ENCODE peak calls at places on chromosomes 5 and 9, in seven cellular contexts. F is HFF-Myc, H is astrocyte of the spinal cord, P is GM10248, I is neural crest cell, V is GM13976, K is HFFc6. U is an unnamed sample.

GRCh38 chr5:32810812-32811211 is 99.7 kb downstream of the NPR3 start:
- DNase-seq in F (no peak), H (peak), P (no peak), I (no peak), V (no peak), K (peak), U (no peak)

GRCh38 chr5:1892211-1892610 is 9.5 kb upstream of the IRX4 start:
- DNase-seq in F (no peak), H (no peak), P (no peak), I (no peak), V (no peak), K (no peak), U (no peak)

GRCh38 chr5:54049963-54050362 is 260.4 kb downstream of the ARL15 start:
- DNase-seq in F (no peak), H (no peak), P (no peak), I (no peak), V (no peak), K (peak), U (no peak)

GRCh38 chr9:14423816-14424261 is 109.9 kb upstream of the NFIB start:
- DNase-seq in F (peak), H (peak), P (no peak), I (no peak), V (no peak), K (no peak), U (no peak)

GRCh38 chr9:128946945-128947422 is 419 bp downstream of the DOLK start:
- DNase-seq in F (no peak), H (peak), P (no peak), I (no peak), V (no peak), K (no peak), U (no peak)

GRCh38 chr5:143585970-143586369 is 182.5 kb upstream of the NR3C1 start:
- DNase-seq in F (no peak), H (no peak), P (no peak), I (no peak), V (no peak), K (no peak), U (no peak)

GRCh38 chr5:125424851-125425250 is 678.4 kb upstream of the ZNF608 start:
- DNase-seq in F (no peak), H (no peak), P (no peak), I (no peak), V (no peak), K (no peak), U (no peak)

GRCh38 chr5:62138607-62139006 is 167.4 kb upstream of the KIF2A start:
- DNase-seq in F (no peak), H (no peak), P (no peak), I (no peak), V (no peak), K (no peak), U (no peak)

GRCh38 chr5:172280937-172281336 is 2.6 kb downstream of the UBTD2 start:
- DNase-seq in F (no peak), H (peak), P (no peak), I (no peak), V (no peak), K (peak), U (no peak)

GRCh38 chr5:125348221-125348692 is 601.8 kb upstream of the ZNF608 start:
- DNase-seq in F (no peak), H (peak), P (no peak), I (peak), V (no peak), K (no peak), U (no peak)

GRCh38 chr5:133977858-133978257 is 9.4 kb upstream of the C5orf15 start:
- DNase-seq in F (no peak), H (peak), P (no peak), I (no peak), V (no peak), K (peak), U (no peak)

GRCh38 chr5:35938518-35939227 is at the start of gene CAPSL:
- DNase-seq in F (peak), H (peak), P (no peak), I (peak), V (no peak), K (peak), U (peak)

GRCh38 chr9:109297899-109298298 is 23.0 kb downstream of the EPB41L4B start:
- DNase-seq in F (no peak), H (peak), P (no peak), I (no peak), V (no peak), K (peak), U (no peak)

GRCh38 chr9:106934424-106934823 is 71.5 kb downstream of the ZNF462 start:
- DNase-seq in F (no peak), H (no peak), P (no peak), I (no peak), V (no peak), K (no peak), U (no peak)

GRCh38 chr9:109856785-109857184 is 76.8 kb downstream of the PALM2AKAP2 start:
- DNase-seq in F (peak), H (no peak), P (no peak), I (no peak), V (no peak), K (no peak), U (no peak)

GRCh38 chr9:93009337-93010015 is 49.0 kb upstream of the SUSD3 start:
- DNase-seq in F (no peak), H (no peak), P (peak), I (no peak), V (no peak), K (no peak), U (no peak)

GRCh38 chr9:100011062-100011681 is 87.6 kb downstream of the ERP44 start:
- DNase-seq in F (peak), H (peak), P (peak), I (peak), V (peak), K (peak), U (peak)

GRCh38 chr5:125140855-125141254 is 394.4 kb upstream of the ZNF608 start:
- DNase-seq in F (peak), H (peak), P (no peak), I (no peak), V (no peak), K (peak), U (no peak)

GRCh38 chr5:91223886-91224285 is 159.2 kb downstream of the ARRDC3 start:
- DNase-seq in F (no peak), H (no peak), P (no peak), I (no peak), V (no peak), K (peak), U (no peak)

GRCh38 chr5:129803403-129803802 is 55.5 kb downstream of the MINAR2 start:
- DNase-seq in F (no peak), H (no peak), P (no peak), I (no peak), V (no peak), K (no peak), U (no peak)

GRCh38 chr5:57664700-57665099 is 182.1 kb upstream of the ACTBL2 start:
- DNase-seq in F (no peak), H (no peak), P (no peak), I (no peak), V (no peak), K (no peak), U (no peak)

GRCh38 chr5:14663734-14664269 is 716 bp upstream of the OTULIN start:
- DNase-seq in F (no peak), H (no peak), P (peak), I (no peak), V (peak), K (no peak), U (peak)

GRCh38 chr5:120314201-120314600 is 149.9 kb upstream of the PRR16 start:
- DNase-seq in F (no peak), H (peak), P (no peak), I (no peak), V (no peak), K (peak), U (no peak)

GRCh38 chr9:79236466-79236865 is 335.3 kb upstream of the TLE4 start:
- DNase-seq in F (no peak), H (no peak), P (no peak), I (no peak), V (no peak), K (no peak), U (no peak)

GRCh38 chr5:97229196-97229595 is 46.1 kb upstream of the RIOK2 start:
- DNase-seq in F (no peak), H (no peak), P (no peak), I (no peak), V (no peak), K (no peak), U (no peak)

GRCh38 chr9:125462766-125463384 is 201.2 kb downstream of the GAPVD1 start:
- DNase-seq in F (no peak), H (no peak), P (no peak), I (no peak), V (no peak), K (no peak), U (no peak)

GRCh38 chr9:86282979-86283535 is 719 bp upstream of the ISCA1 start:
- DNase-seq in F (peak), H (peak), P (no peak), I (no peak), V (no peak), K (peak), U (no peak)

GRCh38 chr9:86280580-86280979 is 1.8 kb downstream of the ISCA1 start:
- DNase-seq in F (no peak), H (no peak), P (no peak), I (no peak), V (no peak), K (no peak), U (no peak)

GRCh38 chr9:86279839-86280238 is 2.5 kb downstream of the ISCA1 start:
- DNase-seq in F (no peak), H (no peak), P (no peak), I (no peak), V (no peak), K (no peak), U (no peak)

GRCh38 chr9:86281577-86282076 is 711 bp downstream of the ISCA1 start:
- DNase-seq in F (no peak), H (no peak), P (no peak), I (peak), V (no peak), K (no peak), U (no peak)

GRCh38 chr9:86282077-86282978 is at the start of gene ISCA1:
- DNase-seq in F (peak), H (peak), P (peak), I (peak), V (peak), K (peak), U (peak)
- TF ChIP-seq CTCF in F (no peak), H (no peak), P (no peak), I (no peak), V (no peak), K (no peak), U (no peak)

DNA sequence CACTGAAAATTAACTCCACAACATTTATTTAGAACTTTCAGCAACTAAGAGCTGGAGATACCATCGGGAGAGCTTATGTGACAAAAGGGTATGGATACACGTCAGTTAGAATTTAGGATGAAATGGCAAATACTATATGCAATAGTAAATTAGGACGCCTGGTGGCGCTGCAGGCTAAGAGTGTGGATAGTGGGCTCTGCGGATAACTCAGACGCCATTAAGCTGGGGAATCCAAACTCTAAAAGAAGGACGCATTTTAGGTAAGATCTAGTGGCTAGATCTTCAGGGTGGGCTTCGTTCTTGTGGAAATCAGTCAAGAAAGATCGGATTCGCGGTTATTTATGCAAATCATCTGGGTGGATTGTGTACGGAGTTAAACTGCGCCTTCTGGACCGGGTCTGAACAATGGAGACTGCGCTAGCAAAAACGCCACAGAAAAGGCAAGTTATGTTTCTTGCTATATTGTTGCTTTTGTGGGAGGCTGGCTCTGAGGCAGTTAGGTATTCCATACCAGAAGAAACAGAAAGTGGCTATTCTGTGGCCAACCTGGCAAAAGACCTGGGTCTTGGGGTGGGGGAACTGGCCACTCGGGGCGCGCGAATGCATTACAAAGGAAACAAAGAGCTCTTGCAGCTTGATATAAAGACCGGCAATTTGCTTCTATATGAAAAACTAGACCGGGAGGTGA is at the start of gene PCDHB5:
- DNase-seq in F (no peak), H (peak), P (no peak), I (no peak), V (no peak), K (no peak), U (no peak)
- TF ChIP-seq CTCF in F (peak), H (no peak), P (no peak), I (peak), V (no peak), K (peak), U (peak)

GRCh38 chr5:122183795-122184185 is 54.4 kb downstream of the ZNF474 start:
- DNase-seq in F (no peak), H (no peak), P (no peak), I (no peak), V (no peak), K (no peak), U (no peak)

GRCh38 chr5:122182491-122182921 is 53.2 kb downstream of the ZNF474 start:
- DNase-seq in F (no peak), H (peak), P (no peak), I (no peak), V (no peak), K (peak), U (no peak)

GRCh38 chr5:122183098-122183794 is 53.9 kb downstream of the ZNF474 start:
- DNase-seq in F (no peak), H (peak), P (no peak), I (no peak), V (no peak), K (peak), U (no peak)

GRCh38 chr5:122180146-122180712 is 50.9 kb downstream of the ZNF474 start:
- DNase-seq in F (no peak), H (no peak), P (no peak), I (no peak), V (no peak), K (no peak), U (no peak)

DNA sequence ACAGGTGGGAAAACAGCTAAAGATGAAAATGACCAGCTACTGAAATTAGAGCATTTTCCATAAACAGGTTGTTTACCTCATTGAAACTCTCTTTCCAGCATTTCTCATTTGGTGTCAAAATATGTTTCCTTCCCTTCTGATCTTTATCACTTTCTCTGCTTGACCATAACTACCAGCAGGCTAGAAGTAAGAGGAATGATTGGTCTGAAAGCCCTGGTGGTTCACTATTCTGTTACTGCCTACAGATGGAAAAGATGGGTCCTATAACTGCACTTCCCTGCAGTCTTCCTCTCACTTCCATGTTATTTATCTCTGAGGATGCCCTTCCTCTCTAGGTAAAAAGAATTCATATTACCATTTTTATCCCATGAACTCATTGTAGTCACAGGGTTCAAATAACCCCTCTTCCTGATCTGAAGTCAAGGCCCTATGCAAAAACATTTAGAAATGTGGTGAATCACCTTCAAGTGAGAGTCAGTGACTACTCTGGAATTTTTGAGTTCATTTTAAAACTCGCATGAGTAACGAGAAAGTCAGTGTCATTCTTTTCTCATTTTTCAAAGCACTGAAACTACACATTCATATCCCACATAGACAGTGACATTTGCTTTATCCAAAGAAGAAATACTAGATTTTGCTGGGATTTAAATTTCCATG is 51.6 kb downstream of the ZNF474 start:
- DNase-seq in F (peak), H (peak), P (no peak), I (no peak), V (no peak), K (peak), U (no peak)
- TF ChIP-seq CTCF in F (no peak), H (no peak), P (no peak), I (no peak), V (no peak), K (no peak), U (no peak)

GRCh38 chr5:78295035-78295961 is 800 bp upstream of the AP3B1 start:
- DNase-seq in F (no peak), H (no peak), P (peak), I (no peak), V (peak), K (no peak), U (peak)
- TF ChIP-seq CTCF in F (no peak), H (peak), P (peak), I (peak), V (peak), K (peak), U (peak)

GRCh38 chr9:112075009-112075378 is 100.1 kb downstream of the SUSD1 start:
- DNase-seq in F (no peak), H (no peak), P (no peak), I (no peak), V (no peak), K (no peak), U (no peak)
- TF ChIP-seq CTCF in F (no peak), H (no peak), P (no peak), I (peak), V (no peak), K (peak), U (no peak)

GRCh38 chr5:122997294-122997693 is 39.2 kb downstream of the PPIC start:
- DNase-seq in F (no peak), H (no peak), P (no peak), I (no peak), V (no peak), K (no peak), U (no peak)

GRCh38 chr5:122999947-123000563 is 36.5 kb downstream of the PPIC start:
- DNase-seq in F (no peak), H (peak), P (peak), I (peak), V (peak), K (no peak), U (peak)

GRCh38 chr5:123000731-123001130 is 35.8 kb downstream of the PPIC start:
- DNase-seq in F (no peak), H (no peak), P (no peak), I (no peak), V (no peak), K (no peak), U (no peak)

GRCh38 chr5:123001801-123002200 is 34.7 kb downstream of the PPIC start:
- DNase-seq in F (no peak), H (no peak), P (no peak), I (no peak), V (no peak), K (no peak), U (no peak)

GRCh38 chr5:122996102-122996501 is 40.4 kb downstream of the PPIC start:
- DNase-seq in F (no peak), H (no peak), P (no peak), I (no peak), V (no peak), K (no peak), U (no peak)
- TF ChIP-seq CTCF in F (no peak), H (no peak), P (no peak), I (no peak), V (no peak), K (no peak), U (no peak)

DNA sequence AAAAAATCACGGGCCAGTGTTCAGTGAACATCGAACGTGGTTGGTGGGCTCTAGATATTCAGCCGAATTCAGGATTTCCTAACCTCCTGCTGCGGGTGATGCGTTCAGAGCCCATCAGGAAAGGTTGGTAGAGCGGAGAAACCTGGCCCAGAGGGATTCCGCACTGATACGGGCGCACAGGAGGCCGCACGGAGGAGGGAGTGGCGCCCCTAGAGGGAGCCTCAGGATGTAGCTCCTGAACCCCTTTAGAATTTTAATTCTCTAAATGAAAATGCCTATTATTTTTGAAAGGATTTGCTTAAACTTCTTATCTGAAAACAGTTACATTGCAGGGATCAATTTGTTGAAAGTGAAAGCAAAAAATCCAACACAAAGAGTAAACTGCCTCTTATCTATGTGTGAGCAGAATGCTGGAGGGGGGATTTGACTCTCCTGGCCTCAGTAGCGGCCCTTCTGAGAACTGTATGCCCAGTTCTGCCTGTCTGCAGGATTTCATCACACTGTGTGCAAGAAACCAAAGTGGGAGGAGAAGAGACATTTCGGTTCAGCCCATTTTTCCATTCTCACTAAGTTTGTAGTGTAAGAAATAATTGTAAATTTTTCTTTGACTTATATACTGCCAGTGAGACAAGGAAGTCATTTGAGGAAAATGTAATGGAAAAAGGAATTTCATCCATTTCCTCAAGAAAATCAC is 75.9 kb downstream of the TENT4A start:
- DNase-seq in F (no peak), H (no peak), P (no peak), I (no peak), V (no peak), K (no peak), U (no peak)
- TF ChIP-seq CTCF in F (no peak), H (no peak), P (no peak), I (peak), V (no peak), K (peak), U (no peak)

GRCh38 chr9:127805620-127806019 is 2.9 kb downstream of the FPGS start:
- DNase-seq in F (no peak), H (no peak), P (no peak), I (peak), V (no peak), K (no peak), U (no peak)
- TF ChIP-seq CTCF in F (peak), H (peak), P (peak), I (peak), V (no peak), K (peak), U (no peak)

U was measured in GM13977.